ENCODE peak calls at places on chromosomes 4 and X, in seven cellular contexts. One of them, this sample, is unnamed.

GRCh38 chr4:5969336-5969735 is 48.9 kb downstream of the C4orf50 start:
- DNase-seq in OCI-LY7: no peak
- DNase-seq in stimulated activated CD4-positive, alpha-beta T cell treated with anti-CD3 and anti-CD28 coated beads, Interleukin-2, amount 100 ng/mL, for 24 hours: no peak
- DNase-seq in activated T-cell treated with anti-CD3 and anti-CD28 coated beads for 4 hours: no peak
- DNase-seq in endodermal cell: peak; percentile 33
- DNase-seq in HEK293T: no peak
- DNase-seq in central memory CD8-positive, alpha-beta T cell: no peak
- DNase-seq in this sample: no peak

GRCh38 chrX:150693782-150694574 is 782 bp downstream of the MTMR1 start:
- DNase-seq in OCI-LY7: peak; percentile 93
- DNase-seq in stimulated activated CD4-positive, alpha-beta T cell treated with anti-CD3 and anti-CD28 coated beads, Interleukin-2, amount 100 ng/mL, for 24 hours: peak; percentile 59
- DNase-seq in activated T-cell treated with anti-CD3 and anti-CD28 coated beads for 4 hours: peak; percentile 32
- DNase-seq in endodermal cell: peak; percentile 78
- DNase-seq in HEK293T: peak; percentile 73
- DNase-seq in central memory CD8-positive, alpha-beta T cell: peak; percentile 25
- DNase-seq in this sample: peak; percentile 35

GRCh38 chr4:182827981-182828677 is 89.1 kb downstream of the DCTD start:
- DNase-seq in OCI-LY7: no peak
- DNase-seq in stimulated activated CD4-positive, alpha-beta T cell treated with anti-CD3 and anti-CD28 coated beads, Interleukin-2, amount 100 ng/mL, for 24 hours: no peak
- DNase-seq in activated T-cell treated with anti-CD3 and anti-CD28 coated beads for 4 hours: no peak
- DNase-seq in endodermal cell: no peak
- DNase-seq in HEK293T: no peak
- DNase-seq in central memory CD8-positive, alpha-beta T cell: no peak
- DNase-seq in this sample: no peak

GRCh38 chr4:87060957-87061356 is 126.1 kb downstream of the AFF1 start:
- DNase-seq in OCI-LY7: no peak
- DNase-seq in stimulated activated CD4-positive, alpha-beta T cell treated with anti-CD3 and anti-CD28 coated beads, Interleukin-2, amount 100 ng/mL, for 24 hours: no peak
- DNase-seq in activated T-cell treated with anti-CD3 and anti-CD28 coated beads for 4 hours: no peak
- DNase-seq in endodermal cell: no peak
- DNase-seq in HEK293T: no peak
- DNase-seq in central memory CD8-positive, alpha-beta T cell: no peak
- DNase-seq in this sample: no peak

GRCh38 chr4:18319456-18319855 is 297.9 kb upstream of the LCORL start:
- DNase-seq in OCI-LY7: no peak
- DNase-seq in stimulated activated CD4-positive, alpha-beta T cell treated with anti-CD3 and anti-CD28 coated beads, Interleukin-2, amount 100 ng/mL, for 24 hours: no peak
- DNase-seq in activated T-cell treated with anti-CD3 and anti-CD28 coated beads for 4 hours: no peak
- DNase-seq in endodermal cell: no peak
- DNase-seq in HEK293T: no peak
- DNase-seq in central memory CD8-positive, alpha-beta T cell: no peak
- DNase-seq in this sample: no peak

GRCh38 chrX:143633530-143634372 is 2.1 kb downstream of the SLITRK4 start:
- DNase-seq in OCI-LY7: no peak
- DNase-seq in stimulated activated CD4-positive, alpha-beta T cell treated with anti-CD3 and anti-CD28 coated beads, Interleukin-2, amount 100 ng/mL, for 24 hours: no peak
- DNase-seq in activated T-cell treated with anti-CD3 and anti-CD28 coated beads for 4 hours: no peak
- DNase-seq in endodermal cell: peak; percentile 66
- DNase-seq in HEK293T: no peak
- DNase-seq in central memory CD8-positive, alpha-beta T cell: no peak
- DNase-seq in this sample: no peak

GRCh38 chrX:140091276-140091886 is 126.1 kb upstream of the CXorf66 start:
- DNase-seq in OCI-LY7: no peak
- DNase-seq in stimulated activated CD4-positive, alpha-beta T cell treated with anti-CD3 and anti-CD28 coated beads, Interleukin-2, amount 100 ng/mL, for 24 hours: no peak
- DNase-seq in activated T-cell treated with anti-CD3 and anti-CD28 coated beads for 4 hours: no peak
- DNase-seq in endodermal cell: peak; percentile 81
- DNase-seq in HEK293T: peak; percentile 59
- DNase-seq in central memory CD8-positive, alpha-beta T cell: no peak
- DNase-seq in this sample: peak; percentile 66

GRCh38 chr4:140937866-140938265 is 181.7 kb upstream of the TBC1D9 start:
- DNase-seq in OCI-LY7: no peak
- DNase-seq in stimulated activated CD4-positive, alpha-beta T cell treated with anti-CD3 and anti-CD28 coated beads, Interleukin-2, amount 100 ng/mL, for 24 hours: no peak
- DNase-seq in activated T-cell treated with anti-CD3 and anti-CD28 coated beads for 4 hours: no peak
- DNase-seq in endodermal cell: no peak
- DNase-seq in HEK293T: no peak
- DNase-seq in central memory CD8-positive, alpha-beta T cell: no peak
- DNase-seq in this sample: no peak

GRCh38 chrX:68463880-68464279 is 30.6 kb upstream of the OPHN1 start:
- DNase-seq in OCI-LY7: no peak
- DNase-seq in stimulated activated CD4-positive, alpha-beta T cell treated with anti-CD3 and anti-CD28 coated beads, Interleukin-2, amount 100 ng/mL, for 24 hours: no peak
- DNase-seq in activated T-cell treated with anti-CD3 and anti-CD28 coated beads for 4 hours: no peak
- DNase-seq in endodermal cell: no peak
- DNase-seq in HEK293T: no peak
- DNase-seq in central memory CD8-positive, alpha-beta T cell: no peak
- DNase-seq in this sample: no peak

GRCh38 chrX:29687687-29688086 is 527.7 kb upstream of the MAGEB2 start:
- DNase-seq in OCI-LY7: no peak
- DNase-seq in stimulated activated CD4-positive, alpha-beta T cell treated with anti-CD3 and anti-CD28 coated beads, Interleukin-2, amount 100 ng/mL, for 24 hours: no peak
- DNase-seq in activated T-cell treated with anti-CD3 and anti-CD28 coated beads for 4 hours: no peak
- DNase-seq in endodermal cell: no peak
- DNase-seq in HEK293T: no peak
- DNase-seq in central memory CD8-positive, alpha-beta T cell: no peak
- DNase-seq in this sample: no peak

GRCh38 chrX:57595381-57595811 is 3.6 kb downstream of the ZXDB start:
- DNase-seq in OCI-LY7: no peak
- DNase-seq in stimulated activated CD4-positive, alpha-beta T cell treated with anti-CD3 and anti-CD28 coated beads, Interleukin-2, amount 100 ng/mL, for 24 hours: no peak
- DNase-seq in activated T-cell treated with anti-CD3 and anti-CD28 coated beads for 4 hours: no peak
- DNase-seq in endodermal cell: no peak
- DNase-seq in HEK293T: no peak
- DNase-seq in central memory CD8-positive, alpha-beta T cell: no peak
- DNase-seq in this sample: peak; percentile 28

GRCh38 chr4:102575369-102576129 is 74.4 kb downstream of the NFKB1 start:
- DNase-seq in OCI-LY7: no peak
- DNase-seq in stimulated activated CD4-positive, alpha-beta T cell treated with anti-CD3 and anti-CD28 coated beads, Interleukin-2, amount 100 ng/mL, for 24 hours: no peak
- DNase-seq in activated T-cell treated with anti-CD3 and anti-CD28 coated beads for 4 hours: no peak
- DNase-seq in endodermal cell: no peak
- DNase-seq in HEK293T: no peak
- DNase-seq in central memory CD8-positive, alpha-beta T cell: no peak
- DNase-seq in this sample: no peak

GRCh38 chr4:73275318-73275654 is 16.7 kb upstream of the ANKRD17 start:
- DNase-seq in OCI-LY7: no peak
- DNase-seq in stimulated activated CD4-positive, alpha-beta T cell treated with anti-CD3 and anti-CD28 coated beads, Interleukin-2, amount 100 ng/mL, for 24 hours: no peak
- DNase-seq in activated T-cell treated with anti-CD3 and anti-CD28 coated beads for 4 hours: no peak
- DNase-seq in endodermal cell: no peak
- DNase-seq in HEK293T: no peak
- DNase-seq in central memory CD8-positive, alpha-beta T cell: no peak
- DNase-seq in this sample: no peak

GRCh38 chrX:100512471-100512870 is 72.3 kb upstream of the TNMD start:
- DNase-seq in OCI-LY7: peak; percentile 2
- DNase-seq in stimulated activated CD4-positive, alpha-beta T cell treated with anti-CD3 and anti-CD28 coated beads, Interleukin-2, amount 100 ng/mL, for 24 hours: no peak
- DNase-seq in activated T-cell treated with anti-CD3 and anti-CD28 coated beads for 4 hours: no peak
- DNase-seq in endodermal cell: no peak
- DNase-seq in HEK293T: peak; percentile 58
- DNase-seq in central memory CD8-positive, alpha-beta T cell: no peak
- DNase-seq in this sample: no peak

GRCh38 chr4:79874197-79874596 is 198.8 kb downstream of the ANTXR2 start:
- DNase-seq in OCI-LY7: no peak
- DNase-seq in stimulated activated CD4-positive, alpha-beta T cell treated with anti-CD3 and anti-CD28 coated beads, Interleukin-2, amount 100 ng/mL, for 24 hours: no peak
- DNase-seq in activated T-cell treated with anti-CD3 and anti-CD28 coated beads for 4 hours: no peak
- DNase-seq in endodermal cell: no peak
- DNase-seq in HEK293T: no peak
- DNase-seq in central memory CD8-positive, alpha-beta T cell: no peak
- DNase-seq in this sample: no peak

GRCh38 chr4:8559524-8560264 is 20.5 kb upstream of the GPR78 start:
- DNase-seq in OCI-LY7: no peak
- DNase-seq in stimulated activated CD4-positive, alpha-beta T cell treated with anti-CD3 and anti-CD28 coated beads, Interleukin-2, amount 100 ng/mL, for 24 hours: no peak
- DNase-seq in activated T-cell treated with anti-CD3 and anti-CD28 coated beads for 4 hours: no peak
- DNase-seq in endodermal cell: peak; percentile 73
- DNase-seq in HEK293T: no peak
- DNase-seq in central memory CD8-positive, alpha-beta T cell: no peak
- DNase-seq in this sample: no peak

GRCh38 chr4:32106767-32107166 is 1386.6 kb downstream of the PCDH7 start:
- DNase-seq in OCI-LY7: no peak
- DNase-seq in stimulated activated CD4-positive, alpha-beta T cell treated with anti-CD3 and anti-CD28 coated beads, Interleukin-2, amount 100 ng/mL, for 24 hours: no peak
- DNase-seq in activated T-cell treated with anti-CD3 and anti-CD28 coated beads for 4 hours: no peak
- DNase-seq in endodermal cell: no peak
- DNase-seq in HEK293T: no peak
- DNase-seq in central memory CD8-positive, alpha-beta T cell: no peak
- DNase-seq in this sample: no peak

GRCh38 chr4:4865705-4866123 is 6.2 kb downstream of the MSX1 start:
- DNase-seq in OCI-LY7: no peak
- DNase-seq in stimulated activated CD4-positive, alpha-beta T cell treated with anti-CD3 and anti-CD28 coated beads, Interleukin-2, amount 100 ng/mL, for 24 hours: no peak
- DNase-seq in activated T-cell treated with anti-CD3 and anti-CD28 coated beads for 4 hours: no peak
- DNase-seq in endodermal cell: no peak
- DNase-seq in HEK293T: no peak
- DNase-seq in central memory CD8-positive, alpha-beta T cell: no peak
- DNase-seq in this sample: peak; percentile 30

GRCh38 chrX:114959729-114960128 is 57.7 kb downstream of the IL13RA2 start:
- DNase-seq in OCI-LY7: no peak
- DNase-seq in stimulated activated CD4-positive, alpha-beta T cell treated with anti-CD3 and anti-CD28 coated beads, Interleukin-2, amount 100 ng/mL, for 24 hours: no peak
- DNase-seq in activated T-cell treated with anti-CD3 and anti-CD28 coated beads for 4 hours: no peak
- DNase-seq in endodermal cell: no peak
- DNase-seq in HEK293T: peak; percentile 16
- DNase-seq in central memory CD8-positive, alpha-beta T cell: no peak
- DNase-seq in this sample: no peak

GRCh38 chr4:6963139-6963611 is 53.5 kb downstream of the TBC1D14 start:
- DNase-seq in OCI-LY7: peak; percentile 45
- DNase-seq in stimulated activated CD4-positive, alpha-beta T cell treated with anti-CD3 and anti-CD28 coated beads, Interleukin-2, amount 100 ng/mL, for 24 hours: no peak
- DNase-seq in activated T-cell treated with anti-CD3 and anti-CD28 coated beads for 4 hours: no peak
- DNase-seq in endodermal cell: no peak
- DNase-seq in HEK293T: no peak
- DNase-seq in central memory CD8-positive, alpha-beta T cell: no peak
- DNase-seq in this sample: no peak

GRCh38 chr4:94570558-94570957 is 118.8 kb downstream of the PDLIM5 start:
- DNase-seq in OCI-LY7: no peak
- DNase-seq in stimulated activated CD4-positive, alpha-beta T cell treated with anti-CD3 and anti-CD28 coated beads, Interleukin-2, amount 100 ng/mL, for 24 hours: no peak
- DNase-seq in activated T-cell treated with anti-CD3 and anti-CD28 coated beads for 4 hours: no peak
- DNase-seq in endodermal cell: no peak
- DNase-seq in HEK293T: peak; percentile 13
- DNase-seq in central memory CD8-positive, alpha-beta T cell: no peak
- DNase-seq in this sample: no peak

GRCh38 chrX:148670277-148670676 is 169.9 kb downstream of the AFF2 start:
- DNase-seq in OCI-LY7: peak; percentile 53
- DNase-seq in stimulated activated CD4-positive, alpha-beta T cell treated with anti-CD3 and anti-CD28 coated beads, Interleukin-2, amount 100 ng/mL, for 24 hours: no peak
- DNase-seq in activated T-cell treated with anti-CD3 and anti-CD28 coated beads for 4 hours: no peak
- DNase-seq in endodermal cell: no peak
- DNase-seq in HEK293T: no peak
- DNase-seq in central memory CD8-positive, alpha-beta T cell: no peak
- DNase-seq in this sample: no peak

GRCh38 chr4:89539797-89540711 is 232.5 kb upstream of the GPRIN3 start:
- DNase-seq in OCI-LY7: no peak
- DNase-seq in stimulated activated CD4-positive, alpha-beta T cell treated with anti-CD3 and anti-CD28 coated beads, Interleukin-2, amount 100 ng/mL, for 24 hours: no peak
- DNase-seq in activated T-cell treated with anti-CD3 and anti-CD28 coated beads for 4 hours: no peak
- DNase-seq in endodermal cell: no peak
- DNase-seq in HEK293T: no peak
- DNase-seq in central memory CD8-positive, alpha-beta T cell: no peak
- DNase-seq in this sample: no peak

GRCh38 chr4:99536148-99536728 is 25.4 kb downstream of the C4orf17 start:
- DNase-seq in OCI-LY7: no peak
- DNase-seq in stimulated activated CD4-positive, alpha-beta T cell treated with anti-CD3 and anti-CD28 coated beads, Interleukin-2, amount 100 ng/mL, for 24 hours: no peak
- DNase-seq in activated T-cell treated with anti-CD3 and anti-CD28 coated beads for 4 hours: no peak
- DNase-seq in endodermal cell: no peak
- DNase-seq in HEK293T: no peak
- DNase-seq in central memory CD8-positive, alpha-beta T cell: no peak
- DNase-seq in this sample: peak; percentile 32

GRCh38 chr4:70632028-70632427 is 3.5 kb downstream of the ENAM start:
- DNase-seq in OCI-LY7: no peak
- DNase-seq in stimulated activated CD4-positive, alpha-beta T cell treated with anti-CD3 and anti-CD28 coated beads, Interleukin-2, amount 100 ng/mL, for 24 hours: no peak
- DNase-seq in activated T-cell treated with anti-CD3 and anti-CD28 coated beads for 4 hours: no peak
- DNase-seq in endodermal cell: no peak
- DNase-seq in HEK293T: no peak
- DNase-seq in central memory CD8-positive, alpha-beta T cell: no peak
- DNase-seq in this sample: no peak

GRCh38 chrX:130861462-130861861 is 41.5 kb downstream of the ENOX2 start:
- DNase-seq in OCI-LY7: no peak
- DNase-seq in stimulated activated CD4-positive, alpha-beta T cell treated with anti-CD3 and anti-CD28 coated beads, Interleukin-2, amount 100 ng/mL, for 24 hours: no peak
- DNase-seq in activated T-cell treated with anti-CD3 and anti-CD28 coated beads for 4 hours: no peak
- DNase-seq in endodermal cell: no peak
- DNase-seq in HEK293T: no peak
- DNase-seq in central memory CD8-positive, alpha-beta T cell: no peak
- DNase-seq in this sample: no peak

GRCh38 chrX:70826715-70827114 is 81.8 kb downstream of the TEX11 start:
- DNase-seq in OCI-LY7: no peak
- DNase-seq in stimulated activated CD4-positive, alpha-beta T cell treated with anti-CD3 and anti-CD28 coated beads, Interleukin-2, amount 100 ng/mL, for 24 hours: no peak
- DNase-seq in activated T-cell treated with anti-CD3 and anti-CD28 coated beads for 4 hours: no peak
- DNase-seq in endodermal cell: no peak
- DNase-seq in HEK293T: no peak
- DNase-seq in central memory CD8-positive, alpha-beta T cell: no peak
- DNase-seq in this sample: no peak

GRCh38 chr4:48008021-48008596 is 8.4 kb downstream of the CNGA1 start:
- DNase-seq in OCI-LY7: peak; percentile 61
- DNase-seq in stimulated activated CD4-positive, alpha-beta T cell treated with anti-CD3 and anti-CD28 coated beads, Interleukin-2, amount 100 ng/mL, for 24 hours: no peak
- DNase-seq in activated T-cell treated with anti-CD3 and anti-CD28 coated beads for 4 hours: no peak
- DNase-seq in endodermal cell: no peak
- DNase-seq in HEK293T: no peak
- DNase-seq in central memory CD8-positive, alpha-beta T cell: no peak
- DNase-seq in this sample: no peak

GRCh38 chr4:124686279-124686678 is 26.3 kb downstream of the ANKRD50 start:
- DNase-seq in OCI-LY7: no peak
- DNase-seq in stimulated activated CD4-positive, alpha-beta T cell treated with anti-CD3 and anti-CD28 coated beads, Interleukin-2, amount 100 ng/mL, for 24 hours: no peak
- DNase-seq in activated T-cell treated with anti-CD3 and anti-CD28 coated beads for 4 hours: no peak
- DNase-seq in endodermal cell: peak; percentile 81
- DNase-seq in HEK293T: no peak
- DNase-seq in central memory CD8-positive, alpha-beta T cell: no peak
- DNase-seq in this sample: no peak

GRCh38 chrX:44785652-44786051 is 58.2 kb upstream of the DUSP21 start:
- DNase-seq in OCI-LY7: no peak
- DNase-seq in stimulated activated CD4-positive, alpha-beta T cell treated with anti-CD3 and anti-CD28 coated beads, Interleukin-2, amount 100 ng/mL, for 24 hours: no peak
- DNase-seq in activated T-cell treated with anti-CD3 and anti-CD28 coated beads for 4 hours: no peak
- DNase-seq in endodermal cell: no peak
- DNase-seq in HEK293T: no peak
- DNase-seq in central memory CD8-positive, alpha-beta T cell: no peak
- DNase-seq in this sample: no peak

GRCh38 chrX:40544343-40545250 is 36.2 kb upstream of the ATP6AP2 start:
- DNase-seq in OCI-LY7: no peak
- DNase-seq in stimulated activated CD4-positive, alpha-beta T cell treated with anti-CD3 and anti-CD28 coated beads, Interleukin-2, amount 100 ng/mL, for 24 hours: no peak
- DNase-seq in activated T-cell treated with anti-CD3 and anti-CD28 coated beads for 4 hours: no peak
- DNase-seq in endodermal cell: no peak
- DNase-seq in HEK293T: no peak
- DNase-seq in central memory CD8-positive, alpha-beta T cell: no peak
- DNase-seq in this sample: no peak

GRCh38 chr4:35963969-35964515 is 280.3 kb downstream of the ARAP2 start:
- DNase-seq in OCI-LY7: no peak
- DNase-seq in stimulated activated CD4-positive, alpha-beta T cell treated with anti-CD3 and anti-CD28 coated beads, Interleukin-2, amount 100 ng/mL, for 24 hours: no peak
- DNase-seq in activated T-cell treated with anti-CD3 and anti-CD28 coated beads for 4 hours: no peak
- DNase-seq in endodermal cell: no peak
- DNase-seq in HEK293T: no peak
- DNase-seq in central memory CD8-positive, alpha-beta T cell: no peak
- DNase-seq in this sample: no peak

GRCh38 chr4:26861434-26862186 is 969 bp downstream of the STIM2 start:
- DNase-seq in OCI-LY7: peak; percentile 97
- DNase-seq in stimulated activated CD4-positive, alpha-beta T cell treated with anti-CD3 and anti-CD28 coated beads, Interleukin-2, amount 100 ng/mL, for 24 hours: peak; percentile 78
- DNase-seq in activated T-cell treated with anti-CD3 and anti-CD28 coated beads for 4 hours: peak; percentile 61
- DNase-seq in endodermal cell: peak; percentile 85
- DNase-seq in HEK293T: peak; percentile 20
- DNase-seq in central memory CD8-positive, alpha-beta T cell: peak; percentile 70
- DNase-seq in this sample: peak; percentile 89

GRCh38 chrX:30713061-30713525 is 59.9 kb downstream of the GK start:
- DNase-seq in OCI-LY7: peak; percentile 46
- DNase-seq in stimulated activated CD4-positive, alpha-beta T cell treated with anti-CD3 and anti-CD28 coated beads, Interleukin-2, amount 100 ng/mL, for 24 hours: peak; percentile 57
- DNase-seq in activated T-cell treated with anti-CD3 and anti-CD28 coated beads for 4 hours: peak; percentile 8
- DNase-seq in endodermal cell: peak; percentile 79
- DNase-seq in HEK293T: peak; percentile 53
- DNase-seq in central memory CD8-positive, alpha-beta T cell: no peak
- DNase-seq in this sample: peak; percentile 50

GRCh38 chr4:75142850-75143249 is 209.9 kb downstream of the PARM1 start:
- DNase-seq in OCI-LY7: no peak
- DNase-seq in stimulated activated CD4-positive, alpha-beta T cell treated with anti-CD3 and anti-CD28 coated beads, Interleukin-2, amount 100 ng/mL, for 24 hours: no peak
- DNase-seq in activated T-cell treated with anti-CD3 and anti-CD28 coated beads for 4 hours: no peak
- DNase-seq in endodermal cell: no peak
- DNase-seq in HEK293T: no peak
- DNase-seq in central memory CD8-positive, alpha-beta T cell: no peak
- DNase-seq in this sample: no peak

This sample was measured in right cardiac atrium.